ENCODE peak calls at places on chromosomes 12 and 14, in ten cellular contexts. W is neuronal stem cell, I is breast epithelium, K is fibroblast of lung, V is aorta, G is kidney, U is uterus, B is stomach, Z is A549, Q is mucosa of descending colon. T is an unnamed sample.

GRCh38 chr12:108728820-108729611 is 2.3 kb downstream of the CORO1C start:
- DNase-seq in V (no peak), G (no peak), I (no peak), W (no peak), Z (no peak), B (no peak), U (no peak), Q (no peak), K (no peak), T (no peak)

GRCh38 chr14:50533806-50534205 is 1.4 kb upstream of the MAP4K5 start:
- DNase-seq in G (no peak), Q (no peak), Z (no peak), U (no peak), I (no peak), K (no peak), B (no peak), V (no peak), W (no peak), T (no peak)

GRCh38 chr12:116812238-116812637 is 69.0 kb downstream of the HRK start:
- DNase-seq in Z (no peak), U (no peak), V (no peak), Q (no peak), B (no peak), I (no peak), K (no peak), W (no peak), G (no peak), T (no peak)

GRCh38 chr12:129110575-129110974 is 257.3 kb downstream of the GLT1D1 start:
- DNase-seq in W (no peak), V (no peak), Z (no peak), Q (no peak), B (no peak), I (no peak), U (no peak), G (no peak), K (no peak), T (no peak)

GRCh38 chr14:61608245-61609142 is 86.8 kb upstream of the HIF1A start:
- DNase-seq in Q (peak; percentile 29), V (no peak), K (peak; percentile 60), W (peak; percentile 67), G (no peak), B (no peak), U (no peak), Z (no peak), I (no peak), T (no peak)

GRCh38 chr14:60093088-60093487 is 1.4 kb downstream of the PCNX4 start:
- DNase-seq in B (no peak), U (no peak), V (no peak), Z (no peak), Q (no peak), K (peak; percentile 46), W (no peak), I (no peak), G (no peak), T (no peak)

GRCh38 chr12:14886271-14886670 is 617 bp upstream of the MGP start:
- DNase-seq in K (no peak), I (no peak), B (no peak), U (no peak), V (no peak), G (no peak), Q (no peak), W (no peak), Z (no peak), T (no peak)

GRCh38 chr14:71454513-71455332 is 477.5 kb upstream of the RGS6 start:
- DNase-seq in I (no peak), B (no peak), K (no peak), V (no peak), W (no peak), G (no peak), Z (no peak), Q (no peak), U (no peak), T (no peak)

GRCh38 chr12:98893126-98893525 is 248.0 kb downstream of the APAF1 start:
- DNase-seq in B (no peak), I (no peak), Q (no peak), G (no peak), K (no peak), U (no peak), W (no peak), V (no peak), Z (no peak), T (no peak)

GRCh38 chr12:128976120-128976519 is 122.8 kb downstream of the GLT1D1 start:
- DNase-seq in I (no peak), V (no peak), W (peak; percentile 71), Q (peak; percentile 58), U (no peak), B (no peak), K (no peak), G (no peak), Z (no peak), T (no peak)

GRCh38 chr14:64303471-64303917 is 9.3 kb upstream of the ESR2 start:
- DNase-seq in W (peak; percentile 61), G (no peak), U (no peak), Z (peak; percentile 82), V (no peak), K (peak; percentile 75), Q (no peak), B (no peak), I (no peak), T (no peak)

GRCh38 chr12:124921200-124922008 is 7.0 kb upstream of the UBC start:
- DNase-seq in Z (no peak), V (peak; percentile 83), K (peak; percentile 79), W (no peak), I (peak; percentile 51), B (peak; percentile 63), G (no peak), Q (peak; percentile 77), U (peak; percentile 57), T (peak; percentile 44)

DNA sequence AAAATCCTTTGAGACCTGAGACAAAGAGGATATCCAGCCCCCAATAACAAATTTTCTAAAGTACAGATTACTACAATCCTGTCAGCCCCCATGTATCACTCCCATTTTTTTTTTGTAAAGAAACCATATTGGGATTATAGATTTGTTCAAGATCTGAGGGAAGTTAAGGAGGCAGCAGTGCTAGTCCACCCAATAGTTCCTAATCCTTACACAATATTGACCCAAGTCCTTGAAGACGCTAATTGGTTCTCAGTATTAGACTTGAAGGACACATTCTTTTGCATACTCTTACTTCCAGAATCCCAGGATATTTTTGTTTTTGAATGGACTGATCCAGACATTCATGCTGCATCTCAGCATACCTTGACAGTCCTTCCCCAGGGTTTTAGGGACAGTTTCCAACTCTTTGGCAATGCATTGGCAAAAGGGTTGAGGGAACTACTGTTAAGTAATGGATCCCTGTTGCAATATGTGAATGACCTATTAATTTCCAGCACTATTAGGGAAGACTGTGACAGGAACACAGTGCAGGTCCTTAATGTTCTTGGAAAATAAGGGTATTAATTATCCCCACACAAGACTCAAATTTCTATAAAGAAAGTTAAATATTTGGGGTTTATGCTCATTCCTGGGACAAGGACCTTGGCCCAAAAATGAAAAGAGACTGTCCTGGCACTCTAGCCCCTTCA is 1519.5 kb upstream of the SEL1L start:
- DNase-seq in U (no peak), G (no peak), K (no peak), I (no peak), W (no peak), V (no peak), Z (no peak), Q (no peak), B (no peak), T (no peak)
- H3K9me3 ChIP-seq in U (no peaks in the 10 kb centered on the region), G (no peaks in the 10 kb centered on the region), K (no peaks in the 10 kb centered on the region), I (no peaks in the 10 kb centered on the region), W (no peaks in the 10 kb centered on the region), V (no peaks in the 10 kb centered on the region), Z (no peaks in the 10 kb centered on the region), Q (peaks cover 13% of the 10 kb centered on the region), B (no peaks in the 10 kb centered on the region), T (peaks cover 3% of the 10 kb centered on the region)

GRCh38 chr12:133080619-133081407 is at the start of gene ZNF140:
- DNase-seq in G (peak; percentile 98), W (peak; percentile 98), Z (peak; percentile 68), V (peak; percentile 98), U (peak; percentile 95), I (peak; percentile 95), Q (peak; percentile 96), B (peak; percentile 95), K (peak; percentile 99), T (peak; percentile 89)

GRCh38 chr12:133083345-133083744 is 2.6 kb downstream of the ZNF140 start:
- DNase-seq in I (no peak), W (no peak), V (no peak), G (no peak), U (no peak), Q (no peak), Z (no peak), B (no peak), K (no peak), T (no peak)

GRCh38 chr12:133081408-133081806 is 684 bp downstream of the ZNF140 start:
- DNase-seq in K (no peak), Q (peak; percentile 29), W (no peak), Z (no peak), B (no peak), I (no peak), V (no peak), G (no peak), U (peak; percentile 20), T (no peak)

DNA sequence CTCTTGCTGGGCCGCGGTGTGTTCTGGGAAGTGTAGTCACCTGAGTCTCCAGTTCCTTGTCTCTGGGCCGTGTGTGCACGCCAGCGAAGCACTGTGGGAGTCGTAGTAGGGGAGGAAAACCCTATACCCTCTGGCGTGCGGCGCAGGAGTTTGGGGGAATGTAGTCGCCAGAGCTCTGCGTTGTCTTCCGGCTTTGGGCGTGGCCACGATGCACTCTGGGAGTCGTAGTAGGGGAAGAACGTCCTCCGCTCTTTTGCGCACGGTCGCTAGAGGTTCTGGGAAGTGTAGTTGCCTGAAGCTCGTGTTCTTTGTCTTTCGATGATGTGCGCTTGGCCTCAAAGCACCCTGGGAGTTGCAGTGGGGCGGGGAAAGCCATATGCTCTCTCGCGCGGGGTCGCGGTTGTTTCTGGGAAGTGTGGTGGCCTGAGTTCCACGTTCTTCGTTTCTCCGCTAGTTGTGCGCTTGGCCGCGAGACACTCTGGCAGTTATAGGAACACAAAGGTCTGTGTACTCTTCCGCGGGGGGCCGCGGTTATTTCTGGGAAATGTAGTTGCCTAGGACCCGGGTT is 588 bp upstream of the ZNF140 start:
- DNase-seq in K (peak; percentile 100), Z (peak; percentile 65), Q (peak; percentile 97), G (peak; percentile 100), W (peak; percentile 99), V (peak; percentile 99), U (peak; percentile 98), I (peak; percentile 97), B (peak; percentile 97), T (peak; percentile 92)
- H3K9me3 ChIP-seq in K (no peaks in the 10 kb centered on the region), Z (peaks cover 89% of the 10 kb centered on the region), Q (peaks cover 81% of the 10 kb centered on the region), G (peaks cover 55% of the 10 kb centered on the region), W (peaks cover 68% of the 10 kb centered on the region), V (peaks cover 17% of the 10 kb centered on the region), U (peaks cover 61% of the 10 kb centered on the region), I (peaks cover 83% of the 10 kb centered on the region), B (peaks cover 73% of the 10 kb centered on the region), T (peaks cover 25% of the 10 kb centered on the region)

DNA sequence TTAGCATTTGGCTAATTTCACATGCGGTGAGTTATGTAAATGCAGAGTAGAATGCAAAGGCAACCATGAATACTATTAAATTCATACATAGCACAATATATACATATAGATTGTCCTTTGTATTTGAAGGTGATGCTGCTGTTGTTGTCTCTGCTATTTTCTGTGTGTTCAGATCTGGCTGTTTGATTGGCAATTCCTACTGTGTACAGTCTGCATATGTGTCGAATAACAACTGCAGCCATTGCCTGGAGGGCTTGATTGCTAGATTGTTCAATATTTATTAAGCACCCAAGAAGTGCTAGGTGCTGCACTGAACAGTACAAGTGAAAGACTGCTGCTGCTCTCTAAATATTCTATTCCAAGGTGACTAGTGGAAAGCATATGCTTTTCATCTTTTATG is 187.4 kb downstream of the FOXG1 start:
- DNase-seq in B (no peak), Q (no peak), U (no peak), I (no peak), V (no peak), G (no peak), W (no peak), Z (no peak), K (no peak), T (no peak)
- H3K9me3 ChIP-seq in B (peaks cover 5% of the 10 kb centered on the region), Q (peaks cover 50% of the 10 kb centered on the region), U (no peaks in the 10 kb centered on the region), I (no peaks in the 10 kb centered on the region), V (peaks cover 3% of the 10 kb centered on the region), G (no peaks in the 10 kb centered on the region), W (no peaks in the 10 kb centered on the region), Z (no peaks in the 10 kb centered on the region), K (no peaks in the 10 kb centered on the region), T (no peaks in the 10 kb centered on the region)

GRCh38 chr12:106341086-106341879 is 16.3 kb upstream of the POLR3B start:
- DNase-seq in B (no peak), G (no peak), W (no peak), U (no peak), Q (no peak), Z (no peak), V (no peak), K (no peak), I (no peak), T (no peak)
- H3K9me3 ChIP-seq in B (no peaks in the 10 kb centered on the region), G (no peaks in the 10 kb centered on the region), W (no peaks in the 10 kb centered on the region), U (no peaks in the 10 kb centered on the region), Q (no peaks in the 10 kb centered on the region), Z (peaks cover 6% of the 10 kb centered on the region), V (no peaks in the 10 kb centered on the region), K (no peaks in the 10 kb centered on the region), I (no peaks in the 10 kb centered on the region), T (no peaks in the 10 kb centered on the region)

T was measured in T-helper 17 cell.